ENCODE peak calls at places on chromosome 14, in ten cellular contexts. One of them, this sample, is unnamed.

GRCh38 chr14:74478996-74479635 is 14.0 kb downstream of the NPC2 start:
- DNase-seq in IMR-90: peak; percentile 42
- DNase-seq in body of pancreas: no peak
- DNase-seq in AG04450: no peak
- DNase-seq in foreskin keratinocyte: no peak
- DNase-seq in activated B cell treated with CpG ODN at 0.5 μM for 24 hours: no peak
- DNase-seq in HepG2: peak; percentile 13
- DNase-seq in fibroblast of pulmonary artery: peak; percentile 54
- DNase-seq in endodermal cell: peak; percentile 76
- DNase-seq in fibroblast of mammary gland: peak; percentile 44
- DNase-seq in this sample: peak; percentile 20

GRCh38 chr14:83706555-83706954 is 1823.4 kb upstream of the FLRT2 start:
- DNase-seq in fibroblast of mammary gland: no peak
- DNase-seq in activated B cell treated with CpG ODN at 0.5 μM for 24 hours: no peak
- DNase-seq in endodermal cell: peak; percentile 75
- DNase-seq in foreskin keratinocyte: peak; percentile 5
- DNase-seq in IMR-90: peak; percentile 6
- DNase-seq in fibroblast of pulmonary artery: no peak
- DNase-seq in AG04450: peak; percentile 7
- DNase-seq in body of pancreas: peak; percentile 5
- DNase-seq in HepG2: no peak
- DNase-seq in this sample: peak; percentile 6

GRCh38 chr14:25048170-25049126 is 1.5 kb downstream of the STXBP6 start:
- DNase-seq in fibroblast of pulmonary artery: peak; percentile 68
- DNase-seq in activated B cell treated with CpG ODN at 0.5 μM for 24 hours: no peak
- DNase-seq in IMR-90: peak; percentile 86
- DNase-seq in fibroblast of mammary gland: peak; percentile 87
- DNase-seq in AG04450: no peak
- DNase-seq in HepG2: no peak
- DNase-seq in foreskin keratinocyte: peak; percentile 67
- DNase-seq in endodermal cell: peak; percentile 47
- DNase-seq in body of pancreas: peak; percentile 77
- DNase-seq in this sample: peak; percentile 60

GRCh38 chr14:103763730-103764488 is 48.3 kb downstream of the ZFYVE21 start:
- DNase-seq in AG04450: no peak
- DNase-seq in body of pancreas: no peak
- DNase-seq in fibroblast of pulmonary artery: no peak
- DNase-seq in IMR-90: no peak
- DNase-seq in endodermal cell: no peak
- DNase-seq in activated B cell treated with CpG ODN at 0.5 μM for 24 hours: no peak
- DNase-seq in foreskin keratinocyte: no peak
- DNase-seq in fibroblast of mammary gland: no peak
- DNase-seq in HepG2: no peak
- DNase-seq in this sample: no peak

GRCh38 chr14:70887207-70888150 is 19.8 kb upstream of the PCNX1 start:
- DNase-seq in endodermal cell: no peak
- DNase-seq in fibroblast of mammary gland: peak; percentile 96
- DNase-seq in foreskin keratinocyte: peak; percentile 59
- DNase-seq in AG04450: peak; percentile 86
- DNase-seq in IMR-90: peak; percentile 98
- DNase-seq in body of pancreas: no peak
- DNase-seq in activated B cell treated with CpG ODN at 0.5 μM for 24 hours: no peak
- DNase-seq in HepG2: no peak
- DNase-seq in fibroblast of pulmonary artery: peak; percentile 43
- DNase-seq in this sample: peak; percentile 80

GRCh38 chr14:69629225-69630127 is 18.1 kb downstream of the SUSD6 start:
- DNase-seq in fibroblast of pulmonary artery: no peak
- DNase-seq in fibroblast of mammary gland: no peak
- DNase-seq in body of pancreas: no peak
- DNase-seq in AG04450: no peak
- DNase-seq in foreskin keratinocyte: no peak
- DNase-seq in endodermal cell: no peak
- DNase-seq in activated B cell treated with CpG ODN at 0.5 μM for 24 hours: no peak
- DNase-seq in IMR-90: peak; percentile 50
- DNase-seq in HepG2: no peak
- DNase-seq in this sample: no peak

GRCh38 chr14:28482644-28483043 is 283.9 kb upstream of the FOXG1 start:
- DNase-seq in endodermal cell: no peak
- DNase-seq in fibroblast of mammary gland: no peak
- DNase-seq in body of pancreas: no peak
- DNase-seq in activated B cell treated with CpG ODN at 0.5 μM for 24 hours: no peak
- DNase-seq in fibroblast of pulmonary artery: no peak
- DNase-seq in AG04450: no peak
- DNase-seq in HepG2: no peak
- DNase-seq in foreskin keratinocyte: no peak
- DNase-seq in IMR-90: no peak
- DNase-seq in this sample: no peak

GRCh38 chr14:90508536-90509254 is 111.9 kb downstream of the CALM1 start:
- DNase-seq in HepG2: no peak
- DNase-seq in AG04450: no peak
- DNase-seq in fibroblast of pulmonary artery: no peak
- DNase-seq in activated B cell treated with CpG ODN at 0.5 μM for 24 hours: no peak
- DNase-seq in IMR-90: no peak
- DNase-seq in foreskin keratinocyte: peak; percentile 45
- DNase-seq in endodermal cell: no peak
- DNase-seq in fibroblast of mammary gland: no peak
- DNase-seq in body of pancreas: peak; percentile 69
- DNase-seq in this sample: no peak

GRCh38 chr14:91009501-91010152 is 50.8 kb downstream of the RPS6KA5 start:
- DNase-seq in fibroblast of mammary gland: no peak
- DNase-seq in activated B cell treated with CpG ODN at 0.5 μM for 24 hours: no peak
- DNase-seq in body of pancreas: no peak
- DNase-seq in foreskin keratinocyte: no peak
- DNase-seq in IMR-90: no peak
- DNase-seq in AG04450: no peak
- DNase-seq in fibroblast of pulmonary artery: no peak
- DNase-seq in endodermal cell: no peak
- DNase-seq in HepG2: no peak
- DNase-seq in this sample: no peak

GRCh38 chr14:97410667-97411286 is 613.6 kb downstream of the VRK1 start:
- DNase-seq in fibroblast of mammary gland: no peak
- DNase-seq in fibroblast of pulmonary artery: no peak
- DNase-seq in IMR-90: no peak
- DNase-seq in endodermal cell: no peak
- DNase-seq in foreskin keratinocyte: no peak
- DNase-seq in body of pancreas: no peak
- DNase-seq in AG04450: no peak
- DNase-seq in activated B cell treated with CpG ODN at 0.5 μM for 24 hours: no peak
- DNase-seq in HepG2: no peak
- DNase-seq in this sample: no peak

GRCh38 chr14:70514168-70515069 is 20.4 kb downstream of the ADAM20 start:
- DNase-seq in foreskin keratinocyte: peak; percentile 11
- DNase-seq in HepG2: no peak
- DNase-seq in IMR-90: no peak
- DNase-seq in fibroblast of mammary gland: no peak
- DNase-seq in body of pancreas: no peak
- DNase-seq in AG04450: no peak
- DNase-seq in activated B cell treated with CpG ODN at 0.5 μM for 24 hours: no peak
- DNase-seq in endodermal cell: no peak
- DNase-seq in fibroblast of pulmonary artery: no peak
- DNase-seq in this sample: no peak

GRCh38 chr14:103121846-103122577 is 1.2 kb upstream of the TNFAIP2 start:
- DNase-seq in endodermal cell: peak; percentile 91
- DNase-seq in foreskin keratinocyte: peak; percentile 53
- DNase-seq in IMR-90: peak; percentile 53
- DNase-seq in activated B cell treated with CpG ODN at 0.5 μM for 24 hours: no peak
- DNase-seq in fibroblast of mammary gland: peak; percentile 90
- DNase-seq in AG04450: no peak
- DNase-seq in HepG2: peak; percentile 74
- DNase-seq in fibroblast of pulmonary artery: peak; percentile 92
- DNase-seq in body of pancreas: peak; percentile 92
- DNase-seq in this sample: peak; percentile 54

GRCh38 chr14:24816011-24816928 is 182.3 kb upstream of the GZMB start:
- DNase-seq in endodermal cell: no peak
- DNase-seq in foreskin keratinocyte: peak; percentile 42
- DNase-seq in fibroblast of mammary gland: peak; percentile 34
- DNase-seq in body of pancreas: peak; percentile 81
- DNase-seq in activated B cell treated with CpG ODN at 0.5 μM for 24 hours: no peak
- DNase-seq in IMR-90: peak; percentile 37
- DNase-seq in HepG2: peak; percentile 100
- DNase-seq in fibroblast of pulmonary artery: peak; percentile 17
- DNase-seq in AG04450: no peak
- DNase-seq in this sample: no peak

GRCh38 chr14:72978856-72979255 is 48.0 kb downstream of the ZFYVE1 start:
- DNase-seq in IMR-90: no peak
- DNase-seq in activated B cell treated with CpG ODN at 0.5 μM for 24 hours: no peak
- DNase-seq in endodermal cell: no peak
- DNase-seq in HepG2: no peak
- DNase-seq in foreskin keratinocyte: no peak
- DNase-seq in fibroblast of pulmonary artery: no peak
- DNase-seq in body of pancreas: no peak
- DNase-seq in AG04450: no peak
- DNase-seq in fibroblast of mammary gland: no peak
- DNase-seq in this sample: no peak

GRCh38 chr14:52220924-52221802 is 46.3 kb upstream of the PTGDR start:
- DNase-seq in AG04450: no peak
- DNase-seq in fibroblast of pulmonary artery: no peak
- DNase-seq in body of pancreas: no peak
- DNase-seq in fibroblast of mammary gland: no peak
- DNase-seq in HepG2: no peak
- DNase-seq in endodermal cell: no peak
- DNase-seq in IMR-90: no peak
- DNase-seq in activated B cell treated with CpG ODN at 0.5 μM for 24 hours: no peak
- DNase-seq in foreskin keratinocyte: no peak
- DNase-seq in this sample: no peak

GRCh38 chr14:78156196-78156595 is 14.0 kb upstream of the NRXN3 start:
- DNase-seq in activated B cell treated with CpG ODN at 0.5 μM for 24 hours: no peak
- DNase-seq in HepG2: no peak
- DNase-seq in endodermal cell: no peak
- DNase-seq in foreskin keratinocyte: peak; percentile 77
- DNase-seq in IMR-90: no peak
- DNase-seq in body of pancreas: no peak
- DNase-seq in AG04450: no peak
- DNase-seq in fibroblast of mammary gland: no peak
- DNase-seq in fibroblast of pulmonary artery: no peak
- DNase-seq in this sample: no peak

GRCh38 chr14:39233680-39234326 is at the start of gene MIA2:
- DNase-seq in body of pancreas: no peak
- DNase-seq in foreskin keratinocyte: no peak
- DNase-seq in endodermal cell: no peak
- DNase-seq in AG04450: no peak
- DNase-seq in activated B cell treated with CpG ODN at 0.5 μM for 24 hours: no peak
- DNase-seq in HepG2: peak; percentile 89
- DNase-seq in fibroblast of mammary gland: no peak
- DNase-seq in fibroblast of pulmonary artery: no peak
- DNase-seq in IMR-90: no peak
- DNase-seq in this sample: no peak

GRCh38 chr14:79417961-79418360 is 793.3 kb downstream of the DIO2 start:
- DNase-seq in body of pancreas: no peak
- DNase-seq in HepG2: no peak
- DNase-seq in IMR-90: peak; percentile 57
- DNase-seq in endodermal cell: no peak
- DNase-seq in activated B cell treated with CpG ODN at 0.5 μM for 24 hours: no peak
- DNase-seq in foreskin keratinocyte: no peak
- DNase-seq in fibroblast of mammary gland: peak; percentile 35
- DNase-seq in AG04450: no peak
- DNase-seq in fibroblast of pulmonary artery: peak; percentile 30
- DNase-seq in this sample: no peak

DNA sequence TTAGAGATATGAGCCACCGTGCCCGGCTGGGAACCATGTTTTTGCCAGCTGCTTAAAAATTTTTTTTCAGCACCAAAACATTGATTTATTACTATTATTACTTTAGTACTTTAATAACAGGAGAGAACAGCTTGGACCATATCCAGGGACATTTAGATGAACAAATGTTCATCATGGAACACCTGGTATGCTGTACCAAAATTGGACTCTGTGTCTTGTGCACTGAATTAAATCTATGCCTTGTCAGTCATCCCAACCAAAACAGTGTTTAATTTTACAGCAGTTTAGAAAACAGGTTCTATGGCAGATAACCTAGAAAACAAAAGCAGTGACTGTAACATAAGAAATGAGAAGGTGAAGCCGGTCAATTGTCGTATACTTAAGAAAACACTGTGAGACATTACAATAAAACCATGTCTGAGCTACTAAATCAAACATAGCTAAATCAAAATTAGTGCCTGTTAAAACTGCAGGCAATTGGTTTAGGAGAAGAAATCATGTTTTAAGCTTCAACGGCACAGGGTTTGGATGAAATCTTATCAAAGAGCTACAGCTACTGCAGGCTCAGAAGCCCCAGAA is 58.2 kb upstream of the PYGL start:
- DNase-seq in fibroblast of mammary gland: no peak
- DNase-seq in fibroblast of pulmonary artery: no peak
- DNase-seq in body of pancreas: no peak
- DNase-seq in AG04450: no peak
- DNase-seq in HepG2: no peak
- DNase-seq in endodermal cell: no peak
- DNase-seq in activated B cell treated with CpG ODN at 0.5 μM for 24 hours: no peak
- DNase-seq in IMR-90: no peak
- DNase-seq in foreskin keratinocyte: no peak
- DNase-seq in this sample: no peak
- TF ChIP-seq CTCF in fibroblast of mammary gland: no peak
- TF ChIP-seq CTCF in fibroblast of pulmonary artery: no peak
- TF ChIP-seq CTCF in body of pancreas: no peak
- TF ChIP-seq CTCF in AG04450: no peak
- TF ChIP-seq CTCF in HepG2: no peak
- TF ChIP-seq CTCF in endodermal cell: no peak
- TF ChIP-seq CTCF in activated B cell treated with CpG ODN at 0.5 μM for 24 hours: no peak
- TF ChIP-seq CTCF in IMR-90: no peak
- TF ChIP-seq CTCF in foreskin keratinocyte: no peak
- TF ChIP-seq CTCF in this sample: no peak

GRCh38 chr14:92560106-92560865 is 46.7 kb downstream of the RIN3 start:
- DNase-seq in foreskin keratinocyte: no peak
- DNase-seq in body of pancreas: no peak
- DNase-seq in IMR-90: no peak
- DNase-seq in AG04450: no peak
- DNase-seq in fibroblast of mammary gland: no peak
- DNase-seq in endodermal cell: no peak
- DNase-seq in activated B cell treated with CpG ODN at 0.5 μM for 24 hours: no peak
- DNase-seq in HepG2: no peak
- DNase-seq in fibroblast of pulmonary artery: no peak
- DNase-seq in this sample: no peak
- TF ChIP-seq CTCF in foreskin keratinocyte: no peak
- TF ChIP-seq CTCF in body of pancreas: no peak
- TF ChIP-seq CTCF in IMR-90: no peak
- TF ChIP-seq CTCF in AG04450: no peak
- TF ChIP-seq CTCF in fibroblast of mammary gland: no peak
- TF ChIP-seq CTCF in endodermal cell: no peak
- TF ChIP-seq CTCF in activated B cell treated with CpG ODN at 0.5 μM for 24 hours: no peak
- TF ChIP-seq CTCF in HepG2: no peak
- TF ChIP-seq CTCF in fibroblast of pulmonary artery: no peak
- TF ChIP-seq CTCF in this sample: no peak

GRCh38 chr14:81164167-81164774 is 56.5 kb downstream of the GTF2A1 start:
- DNase-seq in foreskin keratinocyte: peak; percentile 84
- DNase-seq in HepG2: peak; percentile 78
- DNase-seq in IMR-90: peak; percentile 77
- DNase-seq in body of pancreas: peak; percentile 75
- DNase-seq in endodermal cell: peak; percentile 95
- DNase-seq in fibroblast of pulmonary artery: peak; percentile 80
- DNase-seq in AG04450: peak; percentile 15
- DNase-seq in activated B cell treated with CpG ODN at 0.5 μM for 24 hours: no peak
- DNase-seq in fibroblast of mammary gland: peak; percentile 87
- DNase-seq in this sample: peak; percentile 69
- TF ChIP-seq CTCF in foreskin keratinocyte: peak; percentile 89
- TF ChIP-seq CTCF in HepG2: peak; percentile 90
- TF ChIP-seq CTCF in IMR-90: peak; percentile 60
- TF ChIP-seq CTCF in body of pancreas: peak; percentile 40
- TF ChIP-seq CTCF in endodermal cell: peak; percentile 93
- TF ChIP-seq CTCF in fibroblast of pulmonary artery: peak; percentile 74
- TF ChIP-seq CTCF in AG04450: peak; percentile 67
- TF ChIP-seq CTCF in activated B cell treated with CpG ODN at 0.5 μM for 24 hours: no peak
- TF ChIP-seq CTCF in fibroblast of mammary gland: peak; percentile 87
- TF ChIP-seq CTCF in this sample: peak; percentile 82

GRCh38 chr14:94412671-94413638 is 24.6 kb upstream of the SERPINA1 start:
- DNase-seq in endodermal cell: peak; percentile 72
- DNase-seq in foreskin keratinocyte: peak; percentile 62
- DNase-seq in AG04450: no peak
- DNase-seq in fibroblast of pulmonary artery: peak; percentile 35
- DNase-seq in HepG2: peak; percentile 70
- DNase-seq in fibroblast of mammary gland: no peak
- DNase-seq in body of pancreas: no peak
- DNase-seq in activated B cell treated with CpG ODN at 0.5 μM for 24 hours: no peak
- DNase-seq in IMR-90: no peak
- DNase-seq in this sample: no peak
- TF ChIP-seq CTCF in endodermal cell: peak; percentile 72
- TF ChIP-seq CTCF in foreskin keratinocyte: peak; percentile 65
- TF ChIP-seq CTCF in AG04450: peak; percentile 54
- TF ChIP-seq CTCF in fibroblast of pulmonary artery: peak; percentile 64
- TF ChIP-seq CTCF in HepG2: peak; percentile 94
- TF ChIP-seq CTCF in fibroblast of mammary gland: peak; percentile 57
- TF ChIP-seq CTCF in body of pancreas: no peak
- TF ChIP-seq CTCF in activated B cell treated with CpG ODN at 0.5 μM for 24 hours: no peak
- TF ChIP-seq CTCF in IMR-90: peak; percentile 42
- TF ChIP-seq CTCF in this sample: peak; percentile 28